ENCODE peak calls at places on chromosome 1, in five cellular contexts. M is H1, U is K562, D is GM12878, I is HepG2. E is an unnamed sample.

GRCh38 chr1:196115641-196116040 is 492.6 kb downstream of the KCNT2 start:
- DNase-seq in M (no peak), U (no peak), D (no peak), I (no peak), E (no peak)

GRCh38 chr1:54549181-54549924 is 1.3 kb downstream of the ACOT11 start:
- DNase-seq in M (no peak), U (no peak), D (no peak), I (no peak), E (no peak)

GRCh38 chr1:67166196-67166595 is at the start of gene IL23R:
- DNase-seq in M (no peak), U (no peak), D (peak), I (no peak), E (no peak)

GRCh38 chr1:24111264-24111997 is 504 bp downstream of the MYOM3 start:
- DNase-seq in M (no peak), U (no peak), D (no peak), I (no peak), E (no peak)

GRCh38 chr1:214637722-214638473 is 34.9 kb downstream of the CENPF start:
- DNase-seq in M (no peak), U (peak), D (no peak), I (peak), E (peak)

GRCh38 chr1:182348916-182349747 is 42.5 kb downstream of the GLUL start:
- DNase-seq in M (no peak), U (no peak), D (no peak), I (no peak), E (no peak)

GRCh38 chr1:40313329-40313957 is 3.6 kb downstream of the COL9A2 start:
- DNase-seq in M (no peak), U (no peak), D (peak), I (peak), E (no peak)

GRCh38 chr1:10962483-10962882 is 50.0 kb upstream of the TARDBP start:
- DNase-seq in M (no peak), U (no peak), D (no peak), I (no peak), E (no peak)

GRCh38 chr1:243471026-243471685 is 215.3 kb downstream of the SDCCAG8 start:
- DNase-seq in M (no peak), U (no peak), D (no peak), I (no peak), E (no peak)

GRCh38 chr1:198892065-198892464 is 253.2 kb downstream of the PTPRC start:
- DNase-seq in M (no peak), U (no peak), D (no peak), I (no peak), E (no peak)

GRCh38 chr1:235525314-235525713 is 21.1 kb upstream of the B3GALNT2 start:
- DNase-seq in M (no peak), U (no peak), D (no peak), I (no peak), E (no peak)

GRCh38 chr1:100882622-100883186 is 11.9 kb downstream of the EXTL2 start:
- DNase-seq in M (no peak), U (no peak), D (no peak), I (no peak), E (no peak)

GRCh38 chr1:22676916-22677601 is 24.0 kb downstream of the C1QB start:
- DNase-seq in M (no peak), U (no peak), D (no peak), I (no peak), E (no peak)

DNA sequence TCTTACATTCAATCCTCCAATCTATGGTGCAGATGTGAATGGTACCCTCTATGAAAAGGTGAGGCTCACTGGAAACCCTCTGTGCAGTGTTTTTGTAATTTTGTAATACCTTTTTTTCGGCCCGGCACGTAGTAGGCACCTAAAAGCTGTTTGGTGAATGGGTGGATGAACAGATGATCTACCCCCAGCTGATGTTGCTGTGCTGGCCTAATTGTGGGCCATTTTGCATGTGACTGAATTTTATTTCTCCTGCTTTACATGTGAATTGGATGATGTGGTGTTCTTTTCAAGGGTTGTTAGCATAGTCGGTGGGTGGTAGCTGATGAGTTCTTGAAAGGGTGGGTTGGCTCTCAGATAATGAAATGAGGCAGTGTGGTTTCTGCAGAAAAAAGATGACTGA is 10.4 kb downstream of the KDM4A start:
- DNase-seq in M (no peak), U (no peak), D (no peak), I (no peak), E (no peak)
- TF ChIP-seq CEBPB in M (no peak), U (no peak), D (no peak), I (no peak), E (no peak)

GRCh38 chr1:202145325-202146140 is 996 bp upstream of the ARL8A start:
- DNase-seq in M (no peak), U (no peak), D (no peak), I (no peak), E (no peak)

GRCh38 chr1:202146279-202146678 is 1.7 kb upstream of the ARL8A start:
- DNase-seq in M (no peak), U (no peak), D (no peak), I (no peak), E (no peak)

GRCh38 chr1:202144510-202145324 is at the start of gene ARL8A:
- DNase-seq in M (no peak), U (peak), D (no peak), I (no peak), E (peak)

GRCh38 chr1:202148391-202148790 is 3.9 kb upstream of the ARL8A start:
- DNase-seq in M (no peak), U (no peak), D (no peak), I (no peak), E (no peak)

GRCh38 chr1:202146993-202147392 is 2.5 kb upstream of the ARL8A start:
- DNase-seq in M (no peak), U (no peak), D (no peak), I (no peak), E (no peak)
- TF ChIP-seq EP300 in M (no peak), U (no peak), D (no peak), I (no peak), E (no peak)

GRCh38 chr1:115478933-115479551 is 141.0 kb upstream of the NGF start:
- DNase-seq in M (no peak), U (no peak), D (no peak), I (no peak), E (no peak)
- TF ChIP-seq CEBPB in M (no peak), U (no peak), D (no peak), I (no peak), E (no peak)

GRCh38 chr1:91548382-91549040 is 47.9 kb downstream of the CDC7 start:
- DNase-seq in M (no peak), U (no peak), D (no peak), I (no peak), E (no peak)
- TF ChIP-seq EP300 in M (no peak), U (no peak), D (no peak), I (no peak), E (no peak)

DNA sequence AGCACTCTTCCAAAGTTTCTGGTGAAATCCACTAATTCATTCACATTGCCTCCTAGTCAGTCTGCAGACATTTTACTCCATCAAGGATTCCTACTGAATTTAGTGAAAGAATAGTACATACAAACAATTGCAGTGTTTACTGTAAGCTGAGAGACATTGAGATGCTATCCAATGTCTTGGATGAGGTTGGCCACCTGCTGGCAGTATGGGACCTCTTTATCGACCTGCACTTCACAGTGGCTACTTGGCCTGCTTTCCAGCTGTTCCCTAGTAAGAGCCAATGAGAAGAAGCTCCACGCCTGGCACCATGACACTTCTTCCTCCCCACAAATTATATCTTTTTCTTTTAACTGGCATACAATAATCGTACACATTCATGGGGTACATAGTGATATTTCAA is 51.5 kb upstream of the LRIF1 start:
- DNase-seq in M (no peak), U (peak), D (no peak), I (peak), E (no peak)
- TF ChIP-seq CEBPB in M (no peak), U (no peak), D (no peak), I (no peak), E (no peak)

GRCh38 chr1:19011832-19012231 is 55.4 kb upstream of the IFFO2 start:
- DNase-seq in M (no peak), U (no peak), D (no peak), I (no peak), E (no peak)

GRCh38 chr1:19010503-19010902 is 54.0 kb upstream of the IFFO2 start:
- DNase-seq in M (no peak), U (no peak), D (no peak), I (no peak), E (no peak)

GRCh38 chr1:19009126-19009881 is 52.8 kb upstream of the IFFO2 start:
- DNase-seq in M (no peak), U (no peak), D (no peak), I (no peak), E (no peak)

GRCh38 chr1:19010995-19011696 is 54.7 kb upstream of the IFFO2 start:
- DNase-seq in M (peak), U (no peak), D (peak), I (peak), E (peak)

DNA sequence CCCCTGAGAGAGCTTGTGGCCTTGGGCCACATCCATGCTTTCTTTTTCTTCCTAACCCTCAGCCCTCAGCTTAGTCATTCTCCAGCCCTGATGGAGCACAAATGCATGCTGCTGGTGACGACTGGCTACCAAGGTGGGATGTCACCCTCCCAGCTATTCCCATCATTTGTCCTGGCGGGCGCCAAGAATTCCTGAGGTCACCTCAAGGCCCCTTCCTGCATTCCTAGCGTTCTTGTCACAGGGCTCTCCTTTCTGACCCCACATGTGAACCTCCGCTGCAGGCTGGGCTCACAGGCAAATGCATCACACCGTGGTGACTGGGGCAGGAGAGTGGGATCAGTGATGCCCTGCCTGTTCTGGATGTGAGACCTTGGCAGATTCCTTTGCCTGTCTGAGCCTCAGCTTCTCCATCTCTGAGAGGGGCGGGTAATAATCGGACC is 53.4 kb upstream of the IFFO2 start:
- DNase-seq in M (peak), U (no peak), D (no peak), I (peak), E (peak)
- TF ChIP-seq EP300 in M (no peak), U (no peak), D (no peak), I (peak), E (peak)

GRCh38 chr1:238063454-238063853 is 172.7 kb upstream of the ZP4 start:
- DNase-seq in M (no peak), U (no peak), D (peak), I (no peak), E (no peak)

GRCh38 chr1:238060046-238060445 is 169.3 kb upstream of the ZP4 start:
- DNase-seq in M (no peak), U (no peak), D (peak), I (no peak), E (no peak)

GRCh38 chr1:238061967-238062613 is 171.4 kb upstream of the ZP4 start:
- DNase-seq in M (no peak), U (no peak), D (no peak), I (no peak), E (no peak)
- TF ChIP-seq CEBPB in M (no peak), U (no peak), D (no peak), I (no peak), E (no peak)

DNA sequence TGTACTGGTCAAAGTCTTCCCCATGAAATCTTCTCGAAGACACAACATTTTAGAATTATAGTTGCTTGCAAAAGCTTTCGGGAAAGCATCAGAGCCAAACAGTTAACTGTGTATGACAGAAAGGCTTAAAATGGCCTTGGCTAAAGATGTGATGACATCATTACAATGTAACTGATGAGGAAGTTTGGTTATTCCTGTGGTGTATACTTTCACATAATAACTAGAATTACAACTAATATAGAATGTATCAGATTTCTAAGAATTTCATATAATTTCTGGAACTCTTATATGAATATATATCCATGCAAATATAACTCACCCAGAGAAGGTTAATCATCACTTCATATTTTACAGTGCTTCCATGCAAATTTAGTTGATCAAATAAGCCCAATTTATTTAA is 8.4 kb downstream of the TP73 start:
- DNase-seq in M (no peak), U (no peak), D (no peak), I (no peak), E (no peak)
- TF ChIP-seq EP300 in M (no peak), U (no peak), D (no peak), I (no peak), E (no peak)

E was measured in A549.